ENCODE peak calls at places on chromosomes 7 and 10, in four cellular contexts. One of them, this sample, is unnamed.

GRCh38 chr10:102462512-102463054 is 11.2 kb upstream of the C10orf95 start:
- DNase-seq in fibroblast of the conjunctiva: no peak
- DNase-seq in NCI-H524 treated with DMSO at 0.1 percent for 48 hours: no peak
- DNase-seq in C1 segment of cervical spinal cord: no peak
- DNase-seq in this sample: no peak

GRCh38 chr10:115384665-115385064 is 291.5 kb downstream of the ATRNL1 start:
- DNase-seq in C1 segment of cervical spinal cord: no peak
- DNase-seq in fibroblast of the conjunctiva: no peak
- DNase-seq in NCI-H524 treated with DMSO at 0.1 percent for 48 hours: no peak
- DNase-seq in this sample: no peak

GRCh38 chr10:24358022-24358421 is 149.1 kb downstream of the KIAA1217 start:
- DNase-seq in NCI-H524 treated with DMSO at 0.1 percent for 48 hours: no peak
- DNase-seq in C1 segment of cervical spinal cord: no peak
- DNase-seq in fibroblast of the conjunctiva: no peak
- DNase-seq in this sample: no peak

GRCh38 chr7:923108-924041 is 31.1 kb downstream of the ADAP1 start:
- DNase-seq in NCI-H524 treated with DMSO at 0.1 percent for 48 hours: no peak
- DNase-seq in fibroblast of the conjunctiva: no peak
- DNase-seq in C1 segment of cervical spinal cord: no peak
- DNase-seq in this sample: peak; percentile 37

GRCh38 chr10:86362129-86362527 is 4.5 kb downstream of the GRID1 start:
- DNase-seq in C1 segment of cervical spinal cord: no peak
- DNase-seq in NCI-H524 treated with DMSO at 0.1 percent for 48 hours: no peak
- DNase-seq in fibroblast of the conjunctiva: no peak
- DNase-seq in this sample: no peak

GRCh38 chr7:284762-285722 is 4.9 kb upstream of the FOXL3 start:
- DNase-seq in fibroblast of the conjunctiva: no peak
- DNase-seq in NCI-H524 treated with DMSO at 0.1 percent for 48 hours: no peak
- DNase-seq in C1 segment of cervical spinal cord: no peak
- DNase-seq in this sample: no peak

GRCh38 chr7:134431805-134432204 is 27.1 kb downstream of the AKR1B1 start:
- DNase-seq in NCI-H524 treated with DMSO at 0.1 percent for 48 hours: no peak
- DNase-seq in C1 segment of cervical spinal cord: no peak
- DNase-seq in fibroblast of the conjunctiva: no peak
- DNase-seq in this sample: no peak

GRCh38 chr10:1057106-1057657 is 997 bp downstream of the WDR37 start:
- DNase-seq in fibroblast of the conjunctiva: no peak
- DNase-seq in NCI-H524 treated with DMSO at 0.1 percent for 48 hours: no peak
- DNase-seq in C1 segment of cervical spinal cord: no peak
- DNase-seq in this sample: no peak

GRCh38 chr10:13271552-13272163 is 28.2 kb downstream of the PHYH start:
- DNase-seq in fibroblast of the conjunctiva: no peak
- DNase-seq in NCI-H524 treated with DMSO at 0.1 percent for 48 hours: no peak
- DNase-seq in C1 segment of cervical spinal cord: no peak
- DNase-seq in this sample: peak; percentile 9

GRCh38 chr7:134605978-134606923 is 40.4 kb upstream of the BPGM start:
- DNase-seq in NCI-H524 treated with DMSO at 0.1 percent for 48 hours: no peak
- DNase-seq in fibroblast of the conjunctiva: peak; percentile 65
- DNase-seq in C1 segment of cervical spinal cord: no peak
- DNase-seq in this sample: peak; percentile 37

GRCh38 chr7:2799253-2799652 is 44.9 kb downstream of the GNA12 start:
- DNase-seq in C1 segment of cervical spinal cord: no peak
- DNase-seq in NCI-H524 treated with DMSO at 0.1 percent for 48 hours: no peak
- DNase-seq in fibroblast of the conjunctiva: no peak
- DNase-seq in this sample: no peak

GRCh38 chr7:139457153-139457946 is 26.1 kb downstream of the KLRG2 start:
- DNase-seq in fibroblast of the conjunctiva: no peak
- DNase-seq in C1 segment of cervical spinal cord: no peak
- DNase-seq in NCI-H524 treated with DMSO at 0.1 percent for 48 hours: no peak
- DNase-seq in this sample: no peak

GRCh38 chr10:119268871-119269506 is 61.6 kb downstream of the GRK5 start:
- DNase-seq in fibroblast of the conjunctiva: no peak
- DNase-seq in NCI-H524 treated with DMSO at 0.1 percent for 48 hours: no peak
- DNase-seq in C1 segment of cervical spinal cord: no peak
- DNase-seq in this sample: no peak

GRCh38 chr7:41143074-41143473 is 559.8 kb downstream of the INHBA start:
- DNase-seq in fibroblast of the conjunctiva: no peak
- DNase-seq in C1 segment of cervical spinal cord: no peak
- DNase-seq in NCI-H524 treated with DMSO at 0.1 percent for 48 hours: no peak
- DNase-seq in this sample: no peak

GRCh38 chr10:103627893-103628292 is 134.4 kb downstream of the NEURL1 start:
- DNase-seq in fibroblast of the conjunctiva: no peak
- DNase-seq in C1 segment of cervical spinal cord: no peak
- DNase-seq in NCI-H524 treated with DMSO at 0.1 percent for 48 hours: no peak
- DNase-seq in this sample: no peak

GRCh38 chr7:144834516-144835165 is 1.2 kb downstream of the TPK1 start:
- DNase-seq in C1 segment of cervical spinal cord: peak; percentile 44
- DNase-seq in NCI-H524 treated with DMSO at 0.1 percent for 48 hours: no peak
- DNase-seq in fibroblast of the conjunctiva: no peak
- DNase-seq in this sample: peak; percentile 22

GRCh38 chr7:130758429-130759056 is 24.5 kb upstream of the KLF14 start:
- DNase-seq in fibroblast of the conjunctiva: peak; percentile 68
- DNase-seq in C1 segment of cervical spinal cord: no peak
- DNase-seq in NCI-H524 treated with DMSO at 0.1 percent for 48 hours: no peak
- DNase-seq in this sample: no peak

GRCh38 chr7:152924826-152925411 is 165.4 kb downstream of the ACTR3B start:
- DNase-seq in fibroblast of the conjunctiva: no peak
- DNase-seq in C1 segment of cervical spinal cord: no peak
- DNase-seq in NCI-H524 treated with DMSO at 0.1 percent for 48 hours: no peak
- DNase-seq in this sample: no peak

GRCh38 chr7:157673573-157673972 is 336.8 kb downstream of the DNAJB6 start:
- DNase-seq in C1 segment of cervical spinal cord: no peak
- DNase-seq in fibroblast of the conjunctiva: no peak
- DNase-seq in NCI-H524 treated with DMSO at 0.1 percent for 48 hours: no peak
- DNase-seq in this sample: no peak